ENCODE peak calls at places on chromosome 13, in ten cellular contexts. G is SK-N-SH; I is kidney tubule cell; L is activated CD4-positive, CD25-positive, alpha-beta regulatory T cell treated with anti-CD3 and anti-CD28 coated beads, Interleukin-2, amount 50 U/mL, for 72 hours; O is A172; U is stimulated activated CD4-positive, alpha-beta T cell treated with anti-CD3 and anti-CD28 coated beads, TNF-alpha, amount 100 ng/mL, for 4 hours; W is breast epithelium; S is right atrium auricular region; V is uterus; Y is fibroblast of lung. C is an unnamed sample.

GRCh38 chr13:82747948-82748347 is 1134.3 kb downstream of the SLITRK1 start:
- DNase-seq in G (no peak), I (no peak), L (no peak), O (peak), U (no peak), W (no peak), S (no peak), V (no peak), Y (peak), C (no peak)

GRCh38 chr13:37386276-37386675 is 212.3 kb downstream of the POSTN start:
- DNase-seq in G (no peak), I (no peak), L (no peak), O (peak), U (no peak), W (no peak), S (no peak), V (no peak), Y (peak), C (peak)

GRCh38 chr13:102913924-102914628 is 68.2 kb downstream of the ERCC5 start:
- DNase-seq in G (no peak), I (peak), L (no peak), O (peak), U (no peak), W (peak), S (no peak), V (no peak), Y (peak), C (peak)

GRCh38 chr13:39451860-39452301 is 151.1 kb downstream of the LHFPL6 start:
- DNase-seq in G (no peak), I (no peak), L (no peak), O (no peak), U (no peak), W (no peak), S (no peak), V (no peak), Y (peak), C (peak)

GRCh38 chr13:28147489-28147888 is 9.1 kb downstream of the PAN3 start:
- DNase-seq in G (no peak), I (no peak), L (no peak), O (no peak), U (no peak), W (no peak), S (no peak), V (no peak), Y (no peak), C (peak)

GRCh38 chr13:113458218-113459065 is 5.2 kb upstream of the ADPRHL1 start:
- DNase-seq in G (peak), I (no peak), L (no peak), O (no peak), U (no peak), W (no peak), S (no peak), V (peak), Y (peak), C (peak)

GRCh38 chr13:32381539-32381938 is 46.4 kb downstream of the N4BP2L1 start:
- DNase-seq in G (peak), I (peak), L (no peak), O (peak), U (no peak), W (no peak), S (no peak), V (no peak), Y (peak), C (peak)

GRCh38 chr13:33349996-33350826 is 64.7 kb upstream of the STARD13 start:
- DNase-seq in G (peak), I (peak), L (no peak), O (peak), U (no peak), W (no peak), S (no peak), V (peak), Y (peak), C (peak)

GRCh38 chr13:49308977-49309408 is 61.3 kb downstream of the CDADC1 start:
- DNase-seq in G (no peak), I (peak), L (no peak), O (no peak), U (no peak), W (peak), S (peak), V (peak), Y (no peak), C (no peak)

GRCh38 chr13:46389985-46390384 is 2.9 kb upstream of the RUBCNL start:
- DNase-seq in G (no peak), I (peak), L (no peak), O (no peak), U (no peak), W (peak), S (no peak), V (no peak), Y (no peak), C (no peak)

GRCh38 chr13:36090592-36090991 is 40.6 kb downstream of the DCLK1 start:
- DNase-seq in G (no peak), I (no peak), L (no peak), O (peak), U (no peak), W (no peak), S (no peak), V (no peak), Y (peak), C (no peak)

GRCh38 chr13:44271031-44271433 is 102.6 kb upstream of the SERP2 start:
- DNase-seq in G (no peak), I (no peak), L (no peak), O (peak), U (no peak), W (peak), S (no peak), V (no peak), Y (peak), C (peak)

GRCh38 chr13:31250435-31250834 is 50.7 kb downstream of the B3GLCT start:
- DNase-seq in G (no peak), I (no peak), L (no peak), O (no peak), U (no peak), W (no peak), S (no peak), V (no peak), Y (no peak), C (no peak)

GRCh38 chr13:101941095-101941777 is 460.6 kb downstream of the FGF14 start:
- DNase-seq in G (peak), I (peak), L (no peak), O (peak), U (no peak), W (no peak), S (no peak), V (no peak), Y (peak), C (peak)

GRCh38 chr13:64369121-64369520 is 2861.0 kb downstream of the PCDH9 start:
- DNase-seq in G (no peak), I (no peak), L (no peak), O (no peak), U (no peak), W (no peak), S (no peak), V (no peak), Y (no peak), C (peak)

GRCh38 chr13:94416454-94417080 is 62.9 kb downstream of the DCT start:
- DNase-seq in G (peak), I (peak), L (no peak), O (peak), U (no peak), W (no peak), S (no peak), V (no peak), Y (peak), C (peak)

GRCh38 chr13:59607172-59607571 is 556.6 kb downstream of the DIAPH3 start:
- DNase-seq in G (no peak), I (no peak), L (no peak), O (no peak), U (no peak), W (no peak), S (no peak), V (no peak), Y (no peak), C (no peak)

GRCh38 chr13:66492479-66492878 is 737.7 kb downstream of the PCDH9 start:
- DNase-seq in G (peak), I (peak), L (no peak), O (no peak), U (no peak), W (no peak), S (no peak), V (no peak), Y (peak), C (peak)

GRCh38 chr13:110263906-110264305 is 43.1 kb downstream of the COL4A1 start:
- DNase-seq in G (no peak), I (peak), L (no peak), O (no peak), U (no peak), W (no peak), S (peak), V (peak), Y (no peak), C (no peak)

GRCh38 chr13:107361666-107362065 is 793.7 kb upstream of the ARGLU1 start:
- DNase-seq in G (no peak), I (no peak), L (no peak), O (no peak), U (no peak), W (no peak), S (no peak), V (no peak), Y (peak), C (peak)

GRCh38 chr13:109297628-109298027 is 488.8 kb downstream of the IRS2 start:
- DNase-seq in G (peak), I (peak), L (no peak), O (no peak), U (no peak), W (no peak), S (no peak), V (no peak), Y (peak), C (peak)

GRCh38 chr13:44300895-44301638 is 72.6 kb upstream of the SERP2 start:
- DNase-seq in G (no peak), I (peak), L (no peak), O (peak), U (no peak), W (peak), S (no peak), V (peak), Y (peak), C (peak)

GRCh38 chr13:44230736-44231135 is 142.9 kb upstream of the SERP2 start:
- DNase-seq in G (no peak), I (no peak), L (no peak), O (peak), U (no peak), W (no peak), S (no peak), V (no peak), Y (peak), C (no peak)

GRCh38 chr13:24540236-24541126 is 27.9 kb upstream of the PARP4 start:
- DNase-seq in G (peak), I (no peak), L (no peak), O (no peak), U (no peak), W (no peak), S (no peak), V (no peak), Y (no peak), C (peak)

GRCh38 chr13:24716011-24716410 is 35.8 kb downstream of the ATP12A start:
- DNase-seq in G (no peak), I (no peak), L (no peak), O (no peak), U (no peak), W (no peak), S (no peak), V (no peak), Y (no peak), C (no peak)

GRCh38 chr13:113078895-113079720 is 26.5 kb upstream of the F7 start:
- DNase-seq in G (no peak), I (no peak), L (no peak), O (no peak), U (no peak), W (no peak), S (no peak), V (no peak), Y (no peak), C (no peak)

GRCh38 chr13:111346281-111346680 is 25.8 kb downstream of the TEX29 start:
- DNase-seq in G (no peak), I (no peak), L (no peak), O (no peak), U (no peak), W (no peak), S (peak), V (no peak), Y (no peak), C (no peak)

GRCh38 chr13:97256343-97256783 is 34.2 kb downstream of the MBNL2 start:
- DNase-seq in G (no peak), I (peak), L (no peak), O (peak), U (no peak), W (no peak), S (no peak), V (no peak), Y (peak), C (peak)

GRCh38 chr13:38824342-38824741 is 137.5 kb downstream of the FREM2 start:
- DNase-seq in G (no peak), I (peak), L (no peak), O (peak), U (no peak), W (no peak), S (no peak), V (no peak), Y (no peak), C (no peak)

GRCh38 chr13:67064920-67065319 is 165.2 kb downstream of the PCDH9 start:
- DNase-seq in G (no peak), I (no peak), L (no peak), O (no peak), U (no peak), W (no peak), S (no peak), V (no peak), Y (no peak), C (no peak)

GRCh38 chr13:78341032-78341431 is 262.3 kb downstream of the POU4F1 start:
- DNase-seq in G (no peak), I (no peak), L (no peak), O (no peak), U (no peak), W (no peak), S (no peak), V (no peak), Y (no peak), C (no peak)

GRCh38 chr13:22090114-22090513 is 419.2 kb downstream of the FGF9 start:
- DNase-seq in G (no peak), I (no peak), L (no peak), O (no peak), U (no peak), W (no peak), S (no peak), V (no peak), Y (no peak), C (no peak)

GRCh38 chr13:21483748-21484147 is 24.6 kb upstream of the ZDHHC20 start:
- DNase-seq in G (no peak), I (no peak), L (no peak), O (no peak), U (no peak), W (no peak), S (no peak), V (no peak), Y (no peak), C (no peak)

C was measured in amniotic epithelial cell.